ENCODE peak calls at places on chromosomes 7 and 10, in nine cellular contexts. J is B cell, H is T-cell, F is fibroblast of lung, Z is dorsolateral prefrontal cortex, E is right cardiac atrium, K is lower leg skin, R is NCI-H2081, W is posterior vena cava. M is an unnamed sample.

GRCh38 chr7:115679976-115680375 is 350.6 kb downstream of the TFEC start:
- DNase-seq in H (no peak), Z (no peak), F (peak; percentile 65), E (no peak), J (no peak), W (no peak), R (peak; percentile 39), K (no peak), M (no peak)

GRCh38 chr10:129048513-129048912 is 418.5 kb upstream of the MGMT start:
- DNase-seq in W (no peak), J (no peak), R (no peak), Z (no peak), H (no peak), K (no peak), F (no peak), E (no peak), M (no peak)

GRCh38 chr7:119436882-119437281 is 836.1 kb upstream of the KCND2 start:
- DNase-seq in R (no peak), Z (no peak), J (no peak), E (no peak), H (no peak), F (no peak), K (no peak), W (no peak), M (no peak)

GRCh38 chr7:43933902-43934560 is 7.8 kb downstream of the UBE2D4 start:
- DNase-seq in W (no peak), E (no peak), H (no peak), F (no peak), R (no peak), K (no peak), Z (no peak), J (no peak), M (no peak)

GRCh38 chr7:136594739-136595144 is 273.7 kb upstream of the CHRM2 start:
- DNase-seq in Z (no peak), W (no peak), R (no peak), J (no peak), F (no peak), K (no peak), E (no peak), H (no peak), M (no peak)

GRCh38 chr10:127922675-127923366 is 15.9 kb downstream of the PTPRE start:
- DNase-seq in W (no peak), R (no peak), H (no peak), K (no peak), F (peak; percentile 81), J (no peak), Z (peak; percentile 61), E (peak; percentile 90), M (no peak)

GRCh38 chr7:155395176-155395797 is 62.6 kb upstream of the EN2 start:
- DNase-seq in H (no peak), W (peak; percentile 57), J (no peak), F (no peak), Z (peak; percentile 47), K (no peak), R (peak; percentile 45), E (no peak), M (no peak)

GRCh38 chr10:97149065-97149680 is 36.6 kb downstream of the SLIT1 start:
- DNase-seq in J (no peak), Z (no peak), R (no peak), H (no peak), K (no peak), F (no peak), W (peak; percentile 67), E (no peak), M (no peak)

GRCh38 chr10:124579003-124579384 is 117.4 kb downstream of the LHPP start:
- DNase-seq in J (no peak), H (no peak), E (peak; percentile 29), K (no peak), W (peak; percentile 90), Z (no peak), R (no peak), F (no peak), M (no peak)

GRCh38 chr7:159049266-159050025 is 95.2 kb downstream of the VIPR2 start:
- DNase-seq in F (no peak), J (no peak), K (no peak), E (peak; percentile 17), W (peak; percentile 62), H (no peak), Z (no peak), R (no peak), M (no peak)

GRCh38 chr10:43809211-43809930 is 160.7 kb upstream of the ZNF32 start:
- DNase-seq in K (no peak), H (no peak), Z (no peak), F (peak; percentile 83), R (no peak), J (no peak), E (peak; percentile 59), W (peak; percentile 77), M (no peak)

GRCh38 chr7:110590415-110590814 is 500.5 kb upstream of the LRRN3 start:
- DNase-seq in J (no peak), E (no peak), W (no peak), Z (no peak), K (no peak), F (no peak), H (no peak), R (no peak), M (no peak)

GRCh38 chr10:97135464-97135863 is 50.3 kb downstream of the SLIT1 start:
- DNase-seq in K (no peak), R (no peak), E (no peak), W (peak; percentile 63), F (no peak), H (no peak), Z (no peak), J (no peak), M (no peak)

GRCh38 chr10:69895759-69896158 is 94.1 kb downstream of the COL13A1 start:
- DNase-seq in Z (no peak), E (peak; percentile 62), J (no peak), H (no peak), W (no peak), R (no peak), F (peak; percentile 49), K (peak; percentile 77), M (no peak)

GRCh38 chr10:127228195-127228785 is 31.9 kb upstream of the INSYN2A start:
- DNase-seq in Z (no peak), R (no peak), W (no peak), J (no peak), H (no peak), E (no peak), K (no peak), F (peak; percentile 14), M (no peak)

GRCh38 chr10:129161184-129161583 is 305.9 kb upstream of the MGMT start:
- DNase-seq in W (no peak), K (no peak), R (no peak), H (no peak), J (no peak), F (peak; percentile 6), E (no peak), Z (no peak), M (no peak)

GRCh38 chr10:84537447-84537931 is 209.1 kb downstream of the CCSER2 start:
- DNase-seq in H (peak; percentile 41), Z (peak; percentile 45), W (no peak), K (no peak), R (peak; percentile 32), F (peak; percentile 66), J (peak; percentile 71), E (peak; percentile 82), M (peak; percentile 76)

GRCh38 chr10:80072584-80072983 is 5.9 kb upstream of the TMEM254 start:
- DNase-seq in Z (no peak), J (no peak), E (no peak), H (no peak), R (no peak), K (no peak), F (no peak), W (no peak), M (no peak)

GRCh38 chr7:27939893-27940292 is 199.9 kb downstream of the TAX1BP1 start:
- DNase-seq in F (no peak), W (no peak), H (no peak), K (no peak), J (no peak), R (no peak), Z (no peak), E (no peak), M (no peak)

GRCh38 chr10:10131984-10132383 is 885.7 kb upstream of the CELF2 start:
- DNase-seq in E (no peak), R (no peak), F (peak; percentile 47), K (no peak), H (no peak), Z (no peak), W (no peak), J (no peak), M (no peak)

GRCh38 chr7:88243345-88243909 is 23.6 kb upstream of the SRI start:
- DNase-seq in F (peak; percentile 66), H (no peak), J (no peak), W (peak; percentile 62), K (no peak), Z (no peak), E (peak; percentile 45), R (peak; percentile 88), M (peak; percentile 34)

GRCh38 chr10:121002586-121003205 is 151.5 kb downstream of the WDR11 start:
- DNase-seq in R (no peak), H (no peak), J (no peak), Z (no peak), E (no peak), K (no peak), W (no peak), F (no peak), M (no peak)

GRCh38 chr10:72784551-72785421 is 92.8 kb downstream of the MCU start:
- DNase-seq in E (peak; percentile 86), K (peak; percentile 26), Z (peak; percentile 35), F (peak; percentile 88), J (no peak), W (peak; percentile 81), R (no peak), H (no peak), M (no peak)

GRCh38 chr7:98107313-98107691 is 640 bp downstream of the LMTK2 start:
- DNase-seq in J (no peak), K (no peak), E (peak; percentile 51), R (peak; percentile 24), W (no peak), Z (no peak), H (peak; percentile 6), F (peak; percentile 3), M (no peak)

GRCh38 chr10:24821986-24822385 is 98.3 kb upstream of the ARHGAP21 start:
- DNase-seq in J (no peak), E (no peak), Z (no peak), K (peak; percentile 31), F (no peak), W (no peak), R (no peak), H (no peak), M (no peak)

GRCh38 chr7:19122018-19122588 is 4.7 kb upstream of the TWIST1 start:
- DNase-seq in J (no peak), R (peak; percentile 83), F (peak; percentile 75), W (no peak), H (no peak), K (no peak), Z (no peak), E (no peak), M (no peak)

GRCh38 chr7:48299580-48300169 is 128.4 kb downstream of the ABCA13 start:
- DNase-seq in H (no peak), Z (peak; percentile 76), W (no peak), J (no peak), E (peak; percentile 70), F (peak; percentile 65), K (peak; percentile 28), R (peak; percentile 81), M (peak; percentile 62)

GRCh38 chr10:26437637-26438461 is at the start of gene APBB1IP:
- DNase-seq in Z (peak; percentile 45), E (peak; percentile 92), R (no peak), W (peak; percentile 96), H (peak; percentile 47), F (peak; percentile 3), J (peak; percentile 71), K (peak; percentile 66), M (peak; percentile 62)

GRCh38 chr7:157428554-157428945 is 91.7 kb downstream of the DNAJB6 start:
- DNase-seq in R (no peak), J (no peak), K (no peak), H (no peak), E (no peak), W (peak; percentile 72), F (no peak), Z (no peak), M (no peak)

GRCh38 chr10:129694633-129695356 is 227.8 kb downstream of the MGMT start:
- DNase-seq in Z (no peak), H (no peak), E (peak; percentile 91), R (no peak), J (no peak), W (peak; percentile 87), K (peak; percentile 39), F (peak; percentile 61), M (no peak)